ENCODE peak calls at places on chromosomes 1 and 21, in four cellular contexts. R is glutamatergic neuron, K is GM13977, W is HFFc6. C is an unnamed sample.

GRCh38 chr1:202571719-202572339 is 138.4 kb downstream of the SYT2 start:
- DNase-seq in R (no peak), K (peak; percentile 47), W (peak; percentile 36), C (no peak)

GRCh38 chr1:181587870-181588438 is 104.6 kb downstream of the CACNA1E start:
- DNase-seq in R (peak; percentile 28), K (no peak), W (no peak), C (no peak)

GRCh38 chr21:38819719-38820147 is 14.0 kb downstream of the ETS2 start:
- DNase-seq in R (no peak), K (no peak), W (peak; percentile 54), C (no peak)

GRCh38 chr1:44333373-44333772 is 21.7 kb downstream of the ERI3 start:
- DNase-seq in R (no peak), K (no peak), W (no peak), C (no peak)

GRCh38 chr1:83882906-83883305 is 116.0 kb downstream of the TTLL7 start:
- DNase-seq in R (peak; percentile 49), K (no peak), W (peak; percentile 52), C (peak; percentile 4)

GRCh38 chr1:46219551-46220520 is 16.7 kb downstream of the LURAP1 start:
- DNase-seq in R (peak; percentile 24), K (no peak), W (no peak), C (no peak)

GRCh38 chr1:200437556-200438203 is 27.8 kb upstream of the ZNF281 start:
- DNase-seq in R (no peak), K (peak; percentile 29), W (no peak), C (no peak)

GRCh38 chr1:244391761-244392160 is 59.9 kb downstream of the ADSS2 start:
- DNase-seq in R (no peak), K (no peak), W (peak; percentile 68), C (no peak)

GRCh38 chr1:194062962-194063361 is 876.5 kb upstream of the B3GALT2 start:
- DNase-seq in R (no peak), K (no peak), W (no peak), C (no peak)

GRCh38 chr1:41758904-41759548 is 159.7 kb downstream of the HIVEP3 start:
- DNase-seq in R (no peak), K (no peak), W (peak; percentile 89), C (no peak)

GRCh38 chr1:41765109-41765655 is 153.5 kb downstream of the HIVEP3 start:
- DNase-seq in R (no peak), K (peak; percentile 37), W (no peak), C (no peak)

GRCh38 chr1:41764608-41765007 is 154.1 kb downstream of the HIVEP3 start:
- DNase-seq in R (no peak), K (no peak), W (no peak), C (no peak)

GRCh38 chr1:41762777-41763176 is 155.9 kb downstream of the HIVEP3 start:
- DNase-seq in R (no peak), K (no peak), W (no peak), C (no peak)

GRCh38 chr1:41762251-41762650 is 156.5 kb downstream of the HIVEP3 start:
- DNase-seq in R (no peak), K (no peak), W (no peak), C (no peak)
- TF ChIP-seq CTCF in R (no peak), K (no peak), W (no peak), C (peak; percentile 9)

DNA sequence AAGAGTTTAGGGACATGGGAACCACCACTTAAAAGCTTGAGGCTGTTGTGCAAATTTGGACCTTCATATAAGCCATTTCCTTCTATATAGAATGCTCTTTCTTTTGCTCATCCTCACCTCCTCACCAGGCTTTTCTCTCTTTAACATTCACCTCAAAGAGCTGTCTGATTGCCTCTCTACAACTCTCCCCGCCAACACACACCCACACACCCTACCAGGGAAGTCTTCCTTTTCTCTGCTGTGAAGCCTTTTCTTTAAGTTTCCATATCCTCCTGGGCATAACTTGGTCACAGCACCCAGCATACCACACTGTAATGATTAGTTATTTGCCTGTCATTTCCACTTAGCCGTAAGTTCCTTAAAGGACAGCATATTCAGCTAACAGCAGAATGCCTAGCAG is 40.6 kb downstream of the WLS start:
- DNase-seq in R (no peak), K (no peak), W (no peak), C (no peak)
- TF ChIP-seq CTCF in R (no peak), K (no peak), W (no peak), C (no peak)

GRCh38 chr1:212597495-212597894 is 11.1 kb upstream of the ATF3 start:
- DNase-seq in R (no peak), K (no peak), W (no peak), C (no peak)

GRCh38 chr1:212600980-212601379 is 7.6 kb upstream of the ATF3 start:
- DNase-seq in R (no peak), K (no peak), W (peak; percentile 11), C (no peak)

GRCh38 chr1:212600071-212600915 is 8.3 kb upstream of the ATF3 start:
- DNase-seq in R (peak; percentile 40), K (no peak), W (no peak), C (no peak)

GRCh38 chr1:212605441-212605976 is 3.1 kb upstream of the ATF3 start:
- DNase-seq in R (no peak), K (no peak), W (peak; percentile 21), C (no peak)

GRCh38 chr1:212601524-212601923 is 7.0 kb upstream of the ATF3 start:
- DNase-seq in R (no peak), K (no peak), W (no peak), C (no peak)
- TF ChIP-seq CTCF in R (no peak), K (no peak), W (no peak), C (no peak)

DNA sequence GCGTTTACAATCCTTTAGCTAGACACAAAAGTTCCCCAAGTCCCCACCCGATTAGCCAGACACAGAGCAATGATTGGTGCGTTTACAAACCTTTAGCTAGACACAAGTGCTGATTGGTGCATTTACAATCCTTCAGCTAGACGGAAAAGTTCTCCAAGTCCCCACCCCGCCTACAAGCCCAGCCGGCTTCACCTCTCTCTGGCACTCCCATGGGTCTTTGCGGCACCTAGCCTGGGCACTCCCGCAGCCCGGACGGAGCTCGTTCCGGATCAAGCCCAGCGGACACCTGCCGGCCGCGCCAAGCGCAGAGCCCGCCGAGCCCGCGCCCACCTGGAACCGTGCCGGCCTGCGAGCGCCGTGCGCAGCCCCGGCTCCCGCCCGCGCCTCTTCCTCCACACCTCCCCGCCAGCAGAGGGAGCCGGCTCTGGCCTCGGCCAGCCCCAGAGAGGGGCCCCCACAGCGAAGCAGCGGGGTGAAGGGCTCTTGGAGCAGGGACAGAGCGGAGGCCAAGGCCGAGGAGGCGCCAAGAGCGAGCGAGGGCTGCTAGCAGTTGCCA is 50.0 kb upstream of the KRTAP19-8 start:
- DNase-seq in R (no peak), K (no peak), W (no peak), C (no peak)
- TF ChIP-seq CTCF in R (no peak), K (no peak), W (no peak), C (no peak)